ENCODE peak calls at places on chromosomes 3 and 15, in four cellular contexts. R is EH, B is Panc1, Y is HT1080. W is an unnamed sample.
A peak's percentile ranks its signal among the peaks of the same experiment; 100 is the strongest.

GRCh38 chr3:27467545-27467944 is 16.6 kb downstream of the SLC4A7 start:
- DNase-seq in B (no peak), Y (peak; percentile 34), R (peak; percentile 49), W (peak; percentile 71)

GRCh38 chr3:30502742-30503073 is 103.7 kb upstream of the TGFBR2 start:
- DNase-seq in Y (peak; percentile 47), B (no peak), R (peak; percentile 52), W (peak; percentile 49)

GRCh38 chr15:39365161-39365560 is 215.7 kb upstream of the THBS1 start:
- DNase-seq in B (no peak), R (peak; percentile 84), Y (no peak), W (no peak)

GRCh38 chr15:48465410-48465809 is 134.2 kb downstream of the DUT start:
- DNase-seq in Y (no peak), R (no peak), B (no peak), W (no peak)

GRCh38 chr15:22873204-22873701 is 34.8 kb downstream of the NIPA2 start:
- DNase-seq in R (peak; percentile 91), B (no peak), Y (peak; percentile 50), W (peak; percentile 90)

GRCh38 chr3:179716811-179717210 is 64.0 kb downstream of the USP13 start:
- DNase-seq in Y (peak; percentile 83), R (peak; percentile 87), B (no peak), W (peak; percentile 93)

GRCh38 chr3:46566040-46566631 is at the start of gene LRRC2:
- DNase-seq in B (no peak), Y (no peak), R (peak; percentile 72), W (peak; percentile 62)

GRCh38 chr15:85772668-85773067 is 22.1 kb downstream of the KLHL25 start:
- DNase-seq in B (no peak), Y (no peak), R (no peak), W (no peak)

GRCh38 chr3:28150465-28151206 is 90.8 kb upstream of the CMC1 start:
- DNase-seq in R (no peak), B (no peak), Y (no peak), W (no peak)

GRCh38 chr3:77319711-77320110 is 279.8 kb downstream of the ROBO2 start:
- DNase-seq in Y (no peak), R (peak; percentile 3), B (no peak), W (no peak)

GRCh38 chr15:31279221-31280036 is 47.2 kb upstream of the KLF13 start:
- DNase-seq in B (no peak), R (no peak), Y (no peak), W (no peak)

GRCh38 chr3:69838217-69838616 is 99.0 kb downstream of the MITF start:
- DNase-seq in R (peak; percentile 97), B (no peak), Y (peak; percentile 49), W (peak; percentile 91)

GRCh38 chr15:43854801-43855200 is 28.0 kb downstream of the WDR76 start:
- DNase-seq in B (no peak), R (peak; percentile 13), Y (no peak), W (no peak)

GRCh38 chr3:81876826-81877225 is 115.4 kb upstream of the GBE1 start:
- DNase-seq in Y (no peak), R (no peak), B (no peak), W (no peak)

GRCh38 chr3:18428036-18428435 is 2.9 kb upstream of the SATB1 start:
- DNase-seq in R (no peak), Y (no peak), B (no peak), W (no peak)

GRCh38 chr3:45774581-45775505 is 21.5 kb downstream of the SLC6A20 start:
- DNase-seq in R (no peak), Y (no peak), B (no peak), W (no peak)

GRCh38 chr15:44099671-44100070 is 95.4 kb downstream of the FRMD5 start:
- DNase-seq in Y (no peak), R (peak; percentile 84), B (no peak), W (no peak)

GRCh38 chr3:164903820-164904451 is 174.4 kb downstream of the SI start:
- DNase-seq in B (no peak), Y (peak; percentile 67), R (no peak), W (no peak)

W was measured in astrocyte of the spinal cord.